ENCODE peak calls at places on chromosomes 11 and 22, in four cellular contexts. X is IMR-90, D is right lobe of liver, O is fibroblast of mammary gland. K is an unnamed sample.

GRCh38 chr11:65780770-65781151 is at the start of gene AP5B1:
- DNase-seq in O (peak; percentile 24), D (peak; percentile 80), X (peak; percentile 41), K (no peak)

GRCh38 chr11:105265859-105266258 is 126.3 kb upstream of the CARD18 start:
- DNase-seq in X (peak; percentile 48), D (no peak), O (peak; percentile 43), K (no peak)

GRCh38 chr11:3986301-3986700 is 108.3 kb upstream of the RRM1 start:
- DNase-seq in D (no peak), O (no peak), X (no peak), K (no peak)

GRCh38 chr11:32090774-32091370 is at the start of gene RCN1:
- DNase-seq in O (peak; percentile 71), X (peak; percentile 86), D (peak; percentile 65), K (peak; percentile 65)

GRCh38 chr11:827861-828167 is at the start of gene CRACR2B:
- DNase-seq in O (no peak), D (no peak), X (no peak), K (no peak)

GRCh38 chr11:71209181-71209580 is 43.2 kb downstream of the SHANK2 start:
- DNase-seq in X (no peak), O (no peak), D (no peak), K (peak; percentile 13)

GRCh38 chr11:91396243-91397133 is 828.1 kb upstream of the FAT3 start:
- DNase-seq in X (peak; percentile 0), D (no peak), O (no peak), K (no peak)

GRCh38 chr11:126339866-126340434 is 15.5 kb upstream of the ST3GAL4 start:
- DNase-seq in D (peak; percentile 39), O (peak; percentile 77), X (peak; percentile 62), K (peak; percentile 81)

GRCh38 chr11:87351671-87352070 is 313.9 kb downstream of the TMEM135 start:
- DNase-seq in O (no peak), X (no peak), D (no peak), K (no peak)

GRCh38 chr11:44963071-44963575 is 12.4 kb upstream of the TP53I11 start:
- DNase-seq in O (no peak), X (no peak), D (no peak), K (no peak)

GRCh38 chr22:17269607-17270261 is 50.5 kb upstream of the ADA2 start:
- DNase-seq in X (no peak), D (peak; percentile 71), O (no peak), K (no peak)

GRCh38 chr22:19713650-19714319 is 518 bp upstream of the SEPTIN5 start:
- DNase-seq in X (no peak), D (no peak), O (no peak), K (no peak)

GRCh38 chr11:119378851-119379465 is 2.5 kb downstream of the USP2 start:
- DNase-seq in D (no peak), O (no peak), X (no peak), K (no peak)

GRCh38 chr11:12397953-12398352 is 20.6 kb downstream of the PARVA start:
- DNase-seq in X (peak; percentile 99), D (no peak), O (peak; percentile 99), K (no peak)

GRCh38 chr11:125956371-125956770 is 10.5 kb downstream of the VSIG10L2 start:
- DNase-seq in X (peak; percentile 7), O (peak; percentile 83), D (no peak), K (no peak)

GRCh38 chr22:50733521-50734342 is 4.3 kb upstream of the ACR start:
- DNase-seq in D (peak; percentile 51), O (peak; percentile 51), X (peak; percentile 59), K (peak; percentile 65)

GRCh38 chr11:134119094-134119493 is 50.2 kb downstream of the JAM3 start:
- DNase-seq in O (peak; percentile 62), D (no peak), X (peak; percentile 86), K (no peak)

GRCh38 chr11:36288442-36289225 is 590 bp downstream of the COMMD9 start:
- DNase-seq in X (no peak), D (no peak), O (no peak), K (no peak)

GRCh38 chr11:115264278-115264677 is 239.9 kb downstream of the CADM1 start:
- DNase-seq in D (no peak), O (no peak), X (no peak), K (no peak)

GRCh38 chr11:9315078-9315688 is 790 bp upstream of the TMEM41B start:
- DNase-seq in O (peak; percentile 15), D (no peak), X (peak; percentile 4), K (no peak)

GRCh38 chr11:78310500-78310909 is 107.1 kb downstream of the GAB2 start:
- DNase-seq in D (peak; percentile 77), O (peak; percentile 37), X (peak; percentile 35), K (peak; percentile 43)

GRCh38 chr11:130215531-130216220 is 56.1 kb downstream of the ST14 start:
- DNase-seq in O (no peak), D (no peak), X (no peak), K (no peak)

GRCh38 chr11:130601764-130602163 is 153.3 kb downstream of the ADAMTS15 start:
- DNase-seq in X (no peak), O (no peak), D (no peak), K (no peak)

DNA sequence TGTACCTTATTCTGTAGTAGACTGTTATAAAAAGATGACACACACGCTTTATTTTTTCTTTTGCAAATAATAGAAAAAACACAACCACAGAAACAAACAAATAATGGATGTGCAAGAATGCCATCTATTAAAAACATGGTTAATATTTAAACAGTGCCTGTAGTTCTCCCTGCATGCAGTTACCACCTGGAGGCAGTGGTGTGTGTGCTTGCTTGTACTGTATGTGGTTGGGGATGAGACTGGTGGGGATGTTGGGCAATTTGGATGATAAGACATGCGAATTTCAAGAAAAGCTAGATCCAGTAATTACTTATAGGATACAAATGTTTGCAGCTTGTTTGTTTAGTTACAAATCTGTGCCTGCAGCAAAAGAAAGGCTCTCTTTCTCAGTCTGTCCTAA is 3.6 kb downstream of the C11orf87 start:
- DNase-seq in O (no peak), D (no peak), X (no peak), K (no peak)
- TF ChIP-seq CTCF in O (peak; percentile 7), D (no peak), X (no peak), K (no peak)

DNA sequence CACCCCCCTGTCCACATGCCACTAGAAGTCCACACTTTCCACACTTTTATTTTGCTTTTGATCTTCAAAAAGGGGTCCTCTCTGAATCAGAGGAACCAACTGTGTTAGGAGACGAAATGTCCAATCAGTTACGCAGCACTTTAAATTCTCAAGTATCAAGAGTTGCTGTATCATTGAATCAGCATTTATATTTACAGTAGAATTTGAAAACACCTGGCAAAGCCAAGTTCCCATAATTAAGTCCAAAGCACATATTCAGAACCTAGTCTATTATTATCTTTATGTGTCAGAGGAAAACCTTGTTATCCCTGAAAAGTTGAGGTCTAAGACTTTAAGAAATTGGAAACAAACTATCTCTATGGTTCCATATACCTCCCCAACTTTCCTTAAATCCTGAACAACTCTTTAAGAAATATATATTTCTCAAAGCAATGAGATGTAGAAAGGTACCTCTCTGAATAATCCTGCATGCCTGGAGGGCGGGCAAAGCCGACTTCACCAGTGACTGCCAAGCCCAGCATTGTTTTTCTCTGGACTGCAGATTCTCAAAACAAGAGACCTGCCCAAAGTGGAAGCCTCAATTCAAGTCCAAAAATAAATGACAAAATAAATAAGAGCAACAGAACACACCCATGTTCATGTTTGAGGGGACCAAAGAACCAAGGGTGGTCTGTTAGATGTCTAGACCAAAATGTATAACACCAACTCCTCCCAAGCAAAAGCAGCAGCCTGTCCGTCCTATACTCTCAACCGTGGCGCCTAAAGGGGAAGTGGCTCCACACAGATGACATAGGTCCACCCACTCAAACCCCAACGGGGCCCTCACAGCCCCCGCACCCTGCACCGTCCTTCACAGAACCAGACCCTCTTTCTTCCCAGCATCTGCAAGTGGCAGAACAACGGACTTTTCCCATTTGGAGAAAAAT is 76.0 kb upstream of the ARFGAP3 start:
- DNase-seq in O (no peak), D (no peak), X (peak; percentile 28), K (no peak)
- H3K4me3 ChIP-seq in O (peak overlapping the region; percentile 26), D (no peak overlapping the region), X (no peak overlapping the region), K (peak overlapping the region; percentile 7)

DNA sequence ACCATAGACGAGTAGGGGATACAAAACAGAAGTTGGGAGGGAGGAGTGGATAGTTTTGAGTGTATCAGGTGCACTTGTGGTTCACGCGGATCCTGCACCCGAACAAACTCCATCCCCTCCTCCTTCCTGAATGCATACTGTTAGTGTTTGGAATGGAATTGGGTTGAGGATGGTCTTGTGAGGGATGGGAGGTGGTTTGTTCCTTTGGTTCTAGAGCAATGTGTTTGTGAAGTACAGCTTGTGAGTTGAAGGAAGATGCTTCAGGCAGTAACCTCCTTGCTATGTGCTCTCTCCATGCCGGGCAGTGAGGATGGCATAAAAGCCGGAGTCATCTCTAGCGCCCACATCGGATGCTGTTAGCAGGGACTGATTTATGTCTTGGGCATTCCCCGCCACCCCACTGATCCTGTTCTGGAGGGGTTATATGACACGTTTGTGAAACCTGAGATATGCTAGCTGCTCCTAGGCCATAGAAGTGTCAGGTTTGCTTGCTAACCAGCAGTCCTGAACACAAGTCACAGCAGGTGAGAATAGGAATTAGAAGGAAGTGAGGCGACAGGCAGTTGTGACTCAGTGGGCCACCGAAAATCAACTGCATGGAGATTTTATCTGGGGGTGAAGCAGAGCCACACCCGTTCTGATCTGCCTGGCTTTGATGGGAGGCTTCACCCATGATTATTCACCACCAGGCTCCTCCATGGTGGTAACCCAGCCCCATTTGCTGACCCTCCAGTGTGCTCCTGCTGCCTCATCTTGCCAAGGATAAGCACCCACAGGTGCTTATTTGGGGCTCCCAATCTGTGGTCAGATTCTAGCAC is 2.2 kb downstream of the BCR start:
- DNase-seq in O (no peak), X (peak; percentile 19), D (no peak), K (peak; percentile 9)
- TF ChIP-seq CTCF in O (no peak), X (no peak), D (no peak), K (no peak)

DNA sequence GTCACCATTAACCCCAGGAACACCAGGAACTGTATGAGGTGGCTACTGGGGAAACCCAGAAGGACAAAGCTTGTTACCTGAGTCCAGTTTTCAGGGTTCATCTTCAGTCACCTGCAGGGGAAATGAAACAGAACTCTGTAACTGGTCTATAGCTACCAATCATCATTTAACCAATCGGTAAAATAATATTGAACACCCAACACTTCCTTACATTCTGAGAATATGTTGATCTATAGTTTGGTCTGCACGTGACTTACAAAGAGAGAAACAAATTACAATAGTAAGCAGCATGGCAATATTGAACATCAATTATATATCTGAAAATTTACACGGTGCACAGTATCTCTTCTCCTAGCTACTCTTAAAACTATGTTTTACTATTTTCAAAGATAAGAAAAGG is at the start of gene OR6T1:
- DNase-seq in D (no peak), X (no peak), O (no peak), K (no peak)
- H3K4me3 ChIP-seq in D (no peak within 1 kb of the TSS), X (no peak within 1 kb of the TSS), O (no peak within 1 kb of the TSS), K (no peak within 1 kb of the TSS)

K was measured in left lung.